ENCODE peak calls at places on chromosomes 1 and 21, in seven cellular contexts. B is tibial artery, C is Caco-2, Z is RWPE1, V is AG04450, H is HFFc6, K is mucosa of descending colon. R is an unnamed sample.

GRCh38 chr1:89882348-89883029 is 61.7 kb downstream of the LRRC8D start:
- DNase-seq in B (no peak), C (no peak), Z (no peak), V (no peak), H (no peak), K (no peak), R (no peak)

GRCh38 chr21:46442938-46443337 is 15.8 kb upstream of the DIP2A start:
- DNase-seq in B (peak; percentile 28), C (no peak), Z (no peak), V (no peak), H (no peak), K (no peak), R (no peak)

GRCh38 chr1:24972257-24973242 is 42.5 kb upstream of the RUNX3 start:
- DNase-seq in B (no peak), C (no peak), Z (peak; percentile 35), V (no peak), H (no peak), K (no peak), R (no peak)

GRCh38 chr1:246577720-246578106 is 11.5 kb downstream of the CNST start:
- DNase-seq in B (no peak), C (no peak), Z (no peak), V (no peak), H (no peak), K (no peak), R (no peak)

GRCh38 chr1:40034869-40035268 is 5.7 kb upstream of the CAP1 start:
- DNase-seq in B (no peak), C (no peak), Z (no peak), V (no peak), H (no peak), K (no peak), R (no peak)

GRCh38 chr1:68015960-68016359 is 34.5 kb downstream of the DIRAS3 start:
- DNase-seq in B (no peak), C (no peak), Z (no peak), V (no peak), H (no peak), K (no peak), R (no peak)

GRCh38 chr1:43621386-43621785 is 28.6 kb upstream of the KDM4A start:
- DNase-seq in B (no peak), C (no peak), Z (no peak), V (no peak), H (no peak), K (no peak), R (no peak)

GRCh38 chr1:191888996-191889622 is 269.2 kb upstream of the RGS18 start:
- DNase-seq in B (no peak), C (no peak), Z (no peak), V (no peak), H (no peak), K (no peak), R (no peak)

GRCh38 chr1:8406946-8407345 is 89.0 kb downstream of the SLC45A1 start:
- DNase-seq in B (no peak), C (no peak), Z (no peak), V (no peak), H (no peak), K (no peak), R (no peak)

GRCh38 chr1:169694304-169694703 is 17.1 kb downstream of the SELL start:
- DNase-seq in B (no peak), C (no peak), Z (no peak), V (no peak), H (no peak), K (no peak), R (no peak)

GRCh38 chr1:205444300-205444930 is 11.4 kb downstream of the BLACAT1 start:
- DNase-seq in B (peak; percentile 35), C (no peak), Z (no peak), V (no peak), H (no peak), K (no peak), R (no peak)

GRCh38 chr1:20195464-20195780 is 9.1 kb upstream of the PLA2G2C start:
- DNase-seq in B (no peak), C (no peak), Z (no peak), V (no peak), H (no peak), K (no peak), R (no peak)
- TF ChIP-seq CTCF in B (no peak), C (no peak), Z (peak; percentile 4), V (no peak), H (peak; percentile 49), K (no peak), R (no peak)

GRCh38 chr1:66750578-66750977 is 1.7 kb upstream of the DYNLT5 start:
- DNase-seq in B (no peak), C (no peak), Z (no peak), V (no peak), H (no peak), K (no peak), R (no peak)

GRCh38 chr1:66752671-66753371 is 562 bp downstream of the DYNLT5 start:
- DNase-seq in B (peak; percentile 53), C (no peak), Z (no peak), V (no peak), H (no peak), K (no peak), R (no peak)

GRCh38 chr1:66747500-66747899 is 4.8 kb upstream of the DYNLT5 start:
- DNase-seq in B (no peak), C (no peak), Z (no peak), V (no peak), H (peak; percentile 64), K (no peak), R (no peak)

GRCh38 chr1:66751160-66751559 is 1.1 kb upstream of the DYNLT5 start:
- DNase-seq in B (no peak), C (no peak), Z (no peak), V (no peak), H (no peak), K (no peak), R (no peak)

GRCh38 chr1:66752000-66752592 is at the start of gene DYNLT5:
- DNase-seq in B (peak; percentile 72), C (no peak), Z (no peak), V (no peak), H (peak; percentile 56), K (peak; percentile 29), R (peak; percentile 38)
- TF ChIP-seq CTCF in B (no peak), C (no peak), Z (no peak), V (peak; percentile 32), H (peak; percentile 66), K (no peak), R (no peak)

DNA sequence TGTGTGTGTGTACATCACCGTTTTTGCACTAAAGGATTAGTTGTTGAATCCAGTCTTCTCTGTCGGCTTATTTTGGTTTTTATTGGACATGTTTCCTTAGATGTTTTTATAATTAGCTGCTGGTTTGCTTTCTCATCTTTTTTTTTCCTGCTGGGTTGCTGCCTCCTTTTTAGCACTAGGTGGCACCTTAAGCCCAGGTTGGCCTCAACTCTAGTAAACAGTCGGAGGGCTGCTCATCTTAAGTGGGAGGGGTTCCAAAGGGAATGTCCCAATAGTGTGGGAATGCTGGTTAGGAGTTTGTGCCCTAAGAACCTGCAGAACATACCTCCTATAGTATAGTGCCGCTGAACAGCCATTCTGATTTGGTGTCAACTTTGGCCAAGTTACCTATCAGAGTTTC is 570.1 kb upstream of the CXADR start:
- DNase-seq in B (no peak), C (peak; percentile 57), Z (no peak), V (no peak), H (no peak), K (peak; percentile 2), R (no peak)
- TF ChIP-seq CTCF in B (no peak), C (peak; percentile 79), Z (no peak), V (peak; percentile 53), H (peak; percentile 41), K (no peak), R (no peak)

GRCh38 chr1:84884671-84885389 is 8.2 kb downstream of the LPAR3 start:
- DNase-seq in B (no peak), C (no peak), Z (no peak), V (no peak), H (no peak), K (no peak), R (no peak)
- TF ChIP-seq CTCF in B (no peak), C (no peak), Z (no peak), V (peak; percentile 29), H (peak; percentile 27), K (no peak), R (no peak)

DNA sequence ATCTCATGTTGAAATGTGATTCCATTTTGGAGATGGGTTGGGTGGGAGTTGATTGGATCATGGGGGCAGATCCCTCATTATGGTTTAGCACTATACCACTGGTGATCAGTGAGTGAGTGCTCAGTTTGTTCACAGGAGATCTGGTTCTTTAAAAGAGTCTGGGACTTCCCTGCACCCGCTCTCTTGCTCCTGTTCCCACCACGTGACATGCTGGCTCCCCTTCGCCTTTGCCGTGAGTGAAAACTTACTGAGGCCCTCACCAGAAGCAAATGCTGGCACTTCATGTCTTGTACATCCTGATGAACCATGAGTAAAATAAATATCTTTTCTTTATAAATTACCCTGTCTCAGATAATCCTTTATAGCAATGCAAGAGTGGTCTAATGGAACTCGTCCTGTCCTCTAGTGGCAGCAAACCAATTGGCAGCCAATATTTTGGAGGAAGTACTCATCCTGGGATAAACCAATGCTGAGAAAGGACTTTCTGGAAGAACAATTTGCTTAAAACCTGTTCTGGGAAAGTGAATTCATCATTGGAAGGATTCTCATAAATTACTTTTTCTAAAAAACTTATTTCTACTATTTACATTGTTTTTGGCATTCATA is 27.8 kb upstream of the CYP4A11 start:
- DNase-seq in B (no peak), C (no peak), Z (no peak), V (no peak), H (no peak), K (no peak), R (no peak)
- TF ChIP-seq CTCF in B (no peak), C (peak; percentile 34), Z (no peak), V (peak; percentile 7), H (no peak), K (no peak), R (no peak)

R was measured in GM20000.